ENCODE peak calls at places on chromosome 12, in nine cellular contexts. M is CD4-positive, CD25-positive, alpha-beta regulatory T cell; D is gastrocnemius medialis; Q is body of pancreas; F is OCI-LY7; J is IMR-90; E is psoas muscle; S is aorta; L is fibroblast of lung. V is an unnamed sample.
A peak's percentile ranks its signal among the peaks of the same experiment; 100 is the strongest.

GRCh38 chr12:14664434-14665023 is 31.9 kb downstream of the GUCY2C start:
- DNase-seq in E (no peak), F (peak; percentile 77), S (no peak), L (peak; percentile 49), D (no peak), J (peak; percentile 35), Q (peak; percentile 49), M (peak; percentile 45), V (peak; percentile 65)

GRCh38 chr12:55743131-55743921 is 404 bp downstream of the GDF11 start:
- DNase-seq in S (peak; percentile 77), Q (peak; percentile 46), M (peak; percentile 46), E (peak; percentile 65), J (peak; percentile 68), D (no peak), F (peak; percentile 84), L (peak; percentile 74), V (peak; percentile 86)

GRCh38 chr12:59444932-59445331 is 150.9 kb upstream of the SLC16A7 start:
- DNase-seq in E (no peak), L (peak; percentile 51), J (peak; percentile 15), F (no peak), D (no peak), S (no peak), Q (no peak), M (peak; percentile 8), V (no peak)

GRCh38 chr12:75329918-75330826 is at the start of gene CAPS2:
- DNase-seq in F (peak; percentile 70), E (peak; percentile 85), S (peak; percentile 90), M (peak; percentile 48), L (peak; percentile 80), Q (peak; percentile 85), D (peak; percentile 62), J (peak; percentile 84), V (peak; percentile 90)

GRCh38 chr12:18683603-18684002 is 54.2 kb downstream of the PLCZ1 start:
- DNase-seq in M (no peak), F (no peak), Q (no peak), L (peak; percentile 5), J (peak; percentile 49), S (no peak), E (no peak), D (no peak), V (no peak)

GRCh38 chr12:57630891-57631433 is 2.0 kb downstream of the B4GALNT1 start:
- DNase-seq in L (no peak), D (no peak), M (no peak), J (no peak), F (no peak), E (no peak), Q (no peak), S (no peak), V (no peak)

GRCh38 chr12:2834581-2835491 is at the start of gene NRIP2:
- DNase-seq in L (peak; percentile 86), M (no peak), J (peak; percentile 73), Q (no peak), D (no peak), F (no peak), S (peak; percentile 72), E (peak; percentile 35), V (peak; percentile 20)

GRCh38 chr12:10243803-10244520 is 31.3 kb downstream of the GABARAPL1 start:
- DNase-seq in M (no peak), J (no peak), L (no peak), S (no peak), Q (no peak), E (no peak), F (peak; percentile 91), D (no peak), V (no peak)

GRCh38 chr12:53466640-53467039 is 14.7 kb downstream of the PCBP2 start:
- DNase-seq in L (no peak), Q (no peak), D (peak; percentile 37), F (no peak), M (no peak), E (no peak), S (no peak), J (no peak), V (no peak)

DNA sequence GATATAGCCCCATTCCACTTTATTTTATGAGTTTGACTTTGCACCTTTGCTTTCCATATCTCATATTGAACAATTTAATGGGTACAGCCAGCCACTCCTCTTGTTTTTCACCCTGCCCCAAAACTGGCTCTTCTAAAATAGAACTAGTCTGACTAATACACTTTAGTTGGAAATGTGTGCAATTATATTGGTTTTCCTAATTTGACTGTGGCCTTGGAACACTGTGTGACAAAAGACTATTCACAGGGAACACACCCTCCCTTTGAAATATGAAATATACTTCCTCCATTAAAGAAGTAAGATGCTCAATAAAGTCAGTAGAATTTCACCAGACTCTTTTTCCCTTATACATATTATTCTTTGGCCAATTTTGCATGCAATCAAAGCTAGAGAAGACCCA is 218.6 kb upstream of the DCN start:
- DNase-seq in S (no peak), Q (no peak), M (no peak), D (no peak), J (no peak), F (no peak), L (no peak), E (no peak), V (no peak)
- H3K4me3 ChIP-seq in S (no peak overlapping the region), Q (no peak overlapping the region), M (no peak overlapping the region), D (no peak overlapping the region), J (no peak overlapping the region), F (no peak overlapping the region), L (no peak overlapping the region), E (no peak overlapping the region), V (no peak overlapping the region)

GRCh38 chr12:6871052-6871957 is 1.8 kb downstream of the SPSB2 start:
- DNase-seq in Q (no peak), L (no peak), E (no peak), M (no peak), F (peak; percentile 26), D (no peak), J (no peak), S (no peak), V (peak; percentile 38)
- H3K27ac ChIP-seq in Q (no peak overlapping the region), L (peak overlapping the region; percentile 4), E (peak overlapping the region; percentile 75), M (peak overlapping the region; percentile 85), F (peak overlapping the region; percentile 60), D (peak overlapping the region; percentile 86), J (no peak overlapping the region), S (no peak overlapping the region), V (peak overlapping the region; percentile 74)

GRCh38 chr12:114403044-114403689 is 2.8 kb downstream of the TBX5 start:
- DNase-seq in E (no peak), Q (no peak), M (no peak), D (no peak), S (no peak), F (no peak), L (peak; percentile 79), J (peak; percentile 69), V (no peak)

GRCh38 chr12:114399664-114400211 is 6.2 kb downstream of the TBX5 start:
- DNase-seq in J (peak; percentile 95), M (no peak), L (peak; percentile 95), S (no peak), F (no peak), Q (no peak), D (no peak), E (no peak), V (no peak)

GRCh38 chr12:114401346-114402320 is 4.3 kb downstream of the TBX5 start:
- DNase-seq in F (no peak), L (peak; percentile 80), J (peak; percentile 68), D (no peak), M (no peak), E (no peak), S (no peak), Q (no peak), V (no peak)

GRCh38 chr12:114400395-114400794 is 5.5 kb downstream of the TBX5 start:
- DNase-seq in M (no peak), E (no peak), Q (no peak), L (no peak), D (no peak), S (no peak), F (no peak), J (peak; percentile 57), V (no peak)

DNA sequence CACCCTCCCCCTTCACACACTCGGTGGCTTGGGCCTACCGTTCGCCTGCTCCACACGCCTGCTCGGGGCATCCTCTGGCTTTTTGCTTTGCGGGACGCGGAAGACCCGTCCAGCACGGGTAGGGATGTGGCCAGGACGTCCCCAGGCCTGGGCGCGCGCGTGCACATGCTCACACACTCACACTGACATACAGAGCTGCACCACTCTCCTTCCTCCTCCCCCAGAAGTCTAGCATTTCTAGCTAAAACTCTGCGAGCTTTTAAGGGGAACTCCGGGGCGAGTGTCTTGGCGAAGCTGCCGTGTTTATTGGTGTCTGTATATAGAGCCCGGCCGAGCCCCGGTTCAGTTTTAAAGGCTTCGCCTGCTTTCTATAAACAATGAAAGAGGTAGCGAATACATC is 5.0 kb downstream of the TBX5 start:
- DNase-seq in J (peak; percentile 96), D (no peak), F (no peak), S (no peak), E (no peak), M (no peak), Q (no peak), L (peak; percentile 94), V (no peak)
- H3K4me3 ChIP-seq in J (peak overlapping the region; percentile 41), D (no peak overlapping the region), F (no peak overlapping the region), S (no peak overlapping the region), E (no peak overlapping the region), M (no peak overlapping the region), Q (no peak overlapping the region), L (peak overlapping the region; percentile 86), V (no peak overlapping the region)

GRCh38 chr12:45231515-45232145 is 15.7 kb downstream of the ANO6 start:
- DNase-seq in L (peak; percentile 87), J (peak; percentile 85), F (no peak), D (no peak), S (no peak), Q (no peak), E (no peak), M (no peak), V (peak; percentile 60)
- H3K27ac ChIP-seq in L (peak overlapping the region; percentile 55), J (no peak overlapping the region), F (no peak overlapping the region), D (peak overlapping the region; percentile 90), S (peak overlapping the region; percentile 90), Q (no peak overlapping the region), E (peak overlapping the region; percentile 98), M (no peak overlapping the region), V (peak overlapping the region; percentile 75)